ENCODE peak calls at places on chromosomes 2 and 18, in ten cellular contexts. One of them, this sample, is unnamed.

GRCh38 chr2:74583504-74583903 is 29.0 kb downstream of the DOK1 start:
- DNase-seq in heart right ventricle: no peak
- DNase-seq in WERI-Rb-1: no peak
- DNase-seq in endodermal cell: no peak
- DNase-seq in non-pigmented ciliary epithelial cell: no peak
- DNase-seq in activated CD8-positive, alpha-beta T cell treated with anti-CD3 and anti-CD28 coated beads for 36 hours: no peak
- DNase-seq in DMS153: no peak
- DNase-seq in MV-4-11: no peak
- DNase-seq in iris pigment epithelial cell: peak; percentile 60
- DNase-seq in stimulated activated CD8-positive, alpha-beta memory T cell treated with anti-CD3 and anti-CD28 coated beads, Interleukin-12 subunit alpha, Interleukin-12 subunit beta, amount 100 ng/mL, for 1 hour: no peak
- DNase-seq in this sample: peak; percentile 55

GRCh38 chr2:86477349-86477748 is 36.2 kb downstream of the KDM3A start:
- DNase-seq in heart right ventricle: no peak
- DNase-seq in WERI-Rb-1: no peak
- DNase-seq in endodermal cell: no peak
- DNase-seq in non-pigmented ciliary epithelial cell: peak; percentile 15
- DNase-seq in activated CD8-positive, alpha-beta T cell treated with anti-CD3 and anti-CD28 coated beads for 36 hours: no peak
- DNase-seq in DMS153: no peak
- DNase-seq in MV-4-11: no peak
- DNase-seq in iris pigment epithelial cell: peak; percentile 59
- DNase-seq in stimulated activated CD8-positive, alpha-beta memory T cell treated with anti-CD3 and anti-CD28 coated beads, Interleukin-12 subunit alpha, Interleukin-12 subunit beta, amount 100 ng/mL, for 1 hour: no peak
- DNase-seq in this sample: no peak

GRCh38 chr2:181683518-181684453 is 3.5 kb upstream of the NEUROD1 start:
- DNase-seq in heart right ventricle: no peak
- DNase-seq in WERI-Rb-1: peak; percentile 93
- DNase-seq in endodermal cell: peak; percentile 86
- DNase-seq in non-pigmented ciliary epithelial cell: no peak
- DNase-seq in activated CD8-positive, alpha-beta T cell treated with anti-CD3 and anti-CD28 coated beads for 36 hours: peak; percentile 28
- DNase-seq in DMS153: no peak
- DNase-seq in MV-4-11: peak; percentile 41
- DNase-seq in iris pigment epithelial cell: no peak
- DNase-seq in stimulated activated CD8-positive, alpha-beta memory T cell treated with anti-CD3 and anti-CD28 coated beads, Interleukin-12 subunit alpha, Interleukin-12 subunit beta, amount 100 ng/mL, for 1 hour: no peak
- DNase-seq in this sample: no peak

GRCh38 chr2:143000599-143000998 is 123.1 kb downstream of the KYNU start:
- DNase-seq in heart right ventricle: no peak
- DNase-seq in WERI-Rb-1: no peak
- DNase-seq in endodermal cell: no peak
- DNase-seq in non-pigmented ciliary epithelial cell: no peak
- DNase-seq in activated CD8-positive, alpha-beta T cell treated with anti-CD3 and anti-CD28 coated beads for 36 hours: no peak
- DNase-seq in DMS153: no peak
- DNase-seq in MV-4-11: no peak
- DNase-seq in iris pigment epithelial cell: no peak
- DNase-seq in stimulated activated CD8-positive, alpha-beta memory T cell treated with anti-CD3 and anti-CD28 coated beads, Interleukin-12 subunit alpha, Interleukin-12 subunit beta, amount 100 ng/mL, for 1 hour: no peak
- DNase-seq in this sample: no peak

GRCh38 chr2:197878792-197879191 is 74.4 kb downstream of the PLCL1 start:
- DNase-seq in heart right ventricle: no peak
- DNase-seq in WERI-Rb-1: no peak
- DNase-seq in endodermal cell: peak; percentile 53
- DNase-seq in non-pigmented ciliary epithelial cell: no peak
- DNase-seq in activated CD8-positive, alpha-beta T cell treated with anti-CD3 and anti-CD28 coated beads for 36 hours: no peak
- DNase-seq in DMS153: no peak
- DNase-seq in MV-4-11: no peak
- DNase-seq in iris pigment epithelial cell: no peak
- DNase-seq in stimulated activated CD8-positive, alpha-beta memory T cell treated with anti-CD3 and anti-CD28 coated beads, Interleukin-12 subunit alpha, Interleukin-12 subunit beta, amount 100 ng/mL, for 1 hour: no peak
- DNase-seq in this sample: no peak

GRCh38 chr2:120508581-120509041 is 162.7 kb downstream of the INHBB start:
- DNase-seq in heart right ventricle: no peak
- DNase-seq in WERI-Rb-1: no peak
- DNase-seq in endodermal cell: no peak
- DNase-seq in non-pigmented ciliary epithelial cell: no peak
- DNase-seq in activated CD8-positive, alpha-beta T cell treated with anti-CD3 and anti-CD28 coated beads for 36 hours: no peak
- DNase-seq in DMS153: no peak
- DNase-seq in MV-4-11: no peak
- DNase-seq in iris pigment epithelial cell: peak; percentile 46
- DNase-seq in stimulated activated CD8-positive, alpha-beta memory T cell treated with anti-CD3 and anti-CD28 coated beads, Interleukin-12 subunit alpha, Interleukin-12 subunit beta, amount 100 ng/mL, for 1 hour: no peak
- DNase-seq in this sample: peak; percentile 29

GRCh38 chr2:238120463-238121298 is 17.8 kb upstream of the KLHL30 start:
- DNase-seq in heart right ventricle: peak; percentile 23
- DNase-seq in WERI-Rb-1: no peak
- DNase-seq in endodermal cell: peak; percentile 85
- DNase-seq in non-pigmented ciliary epithelial cell: no peak
- DNase-seq in activated CD8-positive, alpha-beta T cell treated with anti-CD3 and anti-CD28 coated beads for 36 hours: no peak
- DNase-seq in DMS153: no peak
- DNase-seq in MV-4-11: no peak
- DNase-seq in iris pigment epithelial cell: no peak
- DNase-seq in stimulated activated CD8-positive, alpha-beta memory T cell treated with anti-CD3 and anti-CD28 coated beads, Interleukin-12 subunit alpha, Interleukin-12 subunit beta, amount 100 ng/mL, for 1 hour: no peak
- DNase-seq in this sample: no peak

GRCh38 chr18:45726603-45727002 is 2.6 kb downstream of the SLC14A1 start:
- DNase-seq in heart right ventricle: no peak
- DNase-seq in WERI-Rb-1: no peak
- DNase-seq in endodermal cell: no peak
- DNase-seq in non-pigmented ciliary epithelial cell: no peak
- DNase-seq in activated CD8-positive, alpha-beta T cell treated with anti-CD3 and anti-CD28 coated beads for 36 hours: no peak
- DNase-seq in DMS153: no peak
- DNase-seq in MV-4-11: no peak
- DNase-seq in iris pigment epithelial cell: peak; percentile 32
- DNase-seq in stimulated activated CD8-positive, alpha-beta memory T cell treated with anti-CD3 and anti-CD28 coated beads, Interleukin-12 subunit alpha, Interleukin-12 subunit beta, amount 100 ng/mL, for 1 hour: no peak
- DNase-seq in this sample: no peak

GRCh38 chr2:66985901-66986300 is 411.2 kb upstream of the ETAA1 start:
- DNase-seq in heart right ventricle: no peak
- DNase-seq in WERI-Rb-1: no peak
- DNase-seq in endodermal cell: no peak
- DNase-seq in non-pigmented ciliary epithelial cell: no peak
- DNase-seq in activated CD8-positive, alpha-beta T cell treated with anti-CD3 and anti-CD28 coated beads for 36 hours: no peak
- DNase-seq in DMS153: no peak
- DNase-seq in MV-4-11: no peak
- DNase-seq in iris pigment epithelial cell: peak; percentile 8
- DNase-seq in stimulated activated CD8-positive, alpha-beta memory T cell treated with anti-CD3 and anti-CD28 coated beads, Interleukin-12 subunit alpha, Interleukin-12 subunit beta, amount 100 ng/mL, for 1 hour: no peak
- DNase-seq in this sample: no peak

GRCh38 chr2:3102081-3102914 is 275.3 kb downstream of the EIPR1 start:
- DNase-seq in heart right ventricle: no peak
- DNase-seq in WERI-Rb-1: no peak
- DNase-seq in endodermal cell: no peak
- DNase-seq in non-pigmented ciliary epithelial cell: no peak
- DNase-seq in activated CD8-positive, alpha-beta T cell treated with anti-CD3 and anti-CD28 coated beads for 36 hours: no peak
- DNase-seq in DMS153: no peak
- DNase-seq in MV-4-11: no peak
- DNase-seq in iris pigment epithelial cell: no peak
- DNase-seq in stimulated activated CD8-positive, alpha-beta memory T cell treated with anti-CD3 and anti-CD28 coated beads, Interleukin-12 subunit alpha, Interleukin-12 subunit beta, amount 100 ng/mL, for 1 hour: no peak
- DNase-seq in this sample: no peak

GRCh38 chr2:98664323-98664722 is 55.9 kb downstream of the UNC50 start:
- DNase-seq in heart right ventricle: no peak
- DNase-seq in WERI-Rb-1: no peak
- DNase-seq in endodermal cell: no peak
- DNase-seq in non-pigmented ciliary epithelial cell: no peak
- DNase-seq in activated CD8-positive, alpha-beta T cell treated with anti-CD3 and anti-CD28 coated beads for 36 hours: peak; percentile 78
- DNase-seq in DMS153: no peak
- DNase-seq in MV-4-11: peak; percentile 60
- DNase-seq in iris pigment epithelial cell: peak; percentile 12
- DNase-seq in stimulated activated CD8-positive, alpha-beta memory T cell treated with anti-CD3 and anti-CD28 coated beads, Interleukin-12 subunit alpha, Interleukin-12 subunit beta, amount 100 ng/mL, for 1 hour: no peak
- DNase-seq in this sample: peak; percentile 81

GRCh38 chr2:235468978-235469694 is 24.7 kb upstream of the AGAP1 start:
- DNase-seq in heart right ventricle: no peak
- DNase-seq in WERI-Rb-1: no peak
- DNase-seq in endodermal cell: peak; percentile 53
- DNase-seq in non-pigmented ciliary epithelial cell: peak; percentile 57
- DNase-seq in activated CD8-positive, alpha-beta T cell treated with anti-CD3 and anti-CD28 coated beads for 36 hours: no peak
- DNase-seq in DMS153: peak; percentile 67
- DNase-seq in MV-4-11: no peak
- DNase-seq in iris pigment epithelial cell: peak; percentile 93
- DNase-seq in stimulated activated CD8-positive, alpha-beta memory T cell treated with anti-CD3 and anti-CD28 coated beads, Interleukin-12 subunit alpha, Interleukin-12 subunit beta, amount 100 ng/mL, for 1 hour: no peak
- DNase-seq in this sample: peak; percentile 95

GRCh38 chr2:74498500-74499268 is 719 bp downstream of the LBX2 start:
- DNase-seq in heart right ventricle: no peak
- DNase-seq in WERI-Rb-1: no peak
- DNase-seq in endodermal cell: no peak
- DNase-seq in non-pigmented ciliary epithelial cell: no peak
- DNase-seq in activated CD8-positive, alpha-beta T cell treated with anti-CD3 and anti-CD28 coated beads for 36 hours: peak; percentile 59
- DNase-seq in DMS153: no peak
- DNase-seq in MV-4-11: peak; percentile 54
- DNase-seq in iris pigment epithelial cell: peak; percentile 29
- DNase-seq in stimulated activated CD8-positive, alpha-beta memory T cell treated with anti-CD3 and anti-CD28 coated beads, Interleukin-12 subunit alpha, Interleukin-12 subunit beta, amount 100 ng/mL, for 1 hour: no peak
- DNase-seq in this sample: peak; percentile 58

GRCh38 chr2:168084267-168084781 is 163.1 kb downstream of the STK39 start:
- DNase-seq in heart right ventricle: no peak
- DNase-seq in WERI-Rb-1: peak; percentile 26
- DNase-seq in endodermal cell: no peak
- DNase-seq in non-pigmented ciliary epithelial cell: no peak
- DNase-seq in activated CD8-positive, alpha-beta T cell treated with anti-CD3 and anti-CD28 coated beads for 36 hours: no peak
- DNase-seq in DMS153: no peak
- DNase-seq in MV-4-11: no peak
- DNase-seq in iris pigment epithelial cell: no peak
- DNase-seq in stimulated activated CD8-positive, alpha-beta memory T cell treated with anti-CD3 and anti-CD28 coated beads, Interleukin-12 subunit alpha, Interleukin-12 subunit beta, amount 100 ng/mL, for 1 hour: no peak
- DNase-seq in this sample: no peak

GRCh38 chr2:708667-709066 is 31.5 kb upstream of the TMEM18 start:
- DNase-seq in heart right ventricle: no peak
- DNase-seq in WERI-Rb-1: no peak
- DNase-seq in endodermal cell: no peak
- DNase-seq in non-pigmented ciliary epithelial cell: no peak
- DNase-seq in activated CD8-positive, alpha-beta T cell treated with anti-CD3 and anti-CD28 coated beads for 36 hours: no peak
- DNase-seq in DMS153: no peak
- DNase-seq in MV-4-11: no peak
- DNase-seq in iris pigment epithelial cell: no peak
- DNase-seq in stimulated activated CD8-positive, alpha-beta memory T cell treated with anti-CD3 and anti-CD28 coated beads, Interleukin-12 subunit alpha, Interleukin-12 subunit beta, amount 100 ng/mL, for 1 hour: no peak
- DNase-seq in this sample: no peak

GRCh38 chr2:37555457-37555856 is 116.0 kb downstream of the CDC42EP3 start:
- DNase-seq in heart right ventricle: peak; percentile 13
- DNase-seq in WERI-Rb-1: no peak
- DNase-seq in endodermal cell: no peak
- DNase-seq in non-pigmented ciliary epithelial cell: no peak
- DNase-seq in activated CD8-positive, alpha-beta T cell treated with anti-CD3 and anti-CD28 coated beads for 36 hours: peak; percentile 41
- DNase-seq in DMS153: no peak
- DNase-seq in MV-4-11: peak; percentile 90
- DNase-seq in iris pigment epithelial cell: no peak
- DNase-seq in stimulated activated CD8-positive, alpha-beta memory T cell treated with anti-CD3 and anti-CD28 coated beads, Interleukin-12 subunit alpha, Interleukin-12 subunit beta, amount 100 ng/mL, for 1 hour: no peak
- DNase-seq in this sample: no peak

GRCh38 chr2:20823917-20824316 is 1.0 kb upstream of the LDAH start:
- DNase-seq in heart right ventricle: no peak
- DNase-seq in WERI-Rb-1: no peak
- DNase-seq in endodermal cell: no peak
- DNase-seq in non-pigmented ciliary epithelial cell: no peak
- DNase-seq in activated CD8-positive, alpha-beta T cell treated with anti-CD3 and anti-CD28 coated beads for 36 hours: no peak
- DNase-seq in DMS153: no peak
- DNase-seq in MV-4-11: no peak
- DNase-seq in iris pigment epithelial cell: no peak
- DNase-seq in stimulated activated CD8-positive, alpha-beta memory T cell treated with anti-CD3 and anti-CD28 coated beads, Interleukin-12 subunit alpha, Interleukin-12 subunit beta, amount 100 ng/mL, for 1 hour: no peak
- DNase-seq in this sample: peak; percentile 60

GRCh38 chr2:104945866-104946265 is 92.0 kb downstream of the POU3F3 start:
- DNase-seq in heart right ventricle: no peak
- DNase-seq in WERI-Rb-1: no peak
- DNase-seq in endodermal cell: no peak
- DNase-seq in non-pigmented ciliary epithelial cell: no peak
- DNase-seq in activated CD8-positive, alpha-beta T cell treated with anti-CD3 and anti-CD28 coated beads for 36 hours: no peak
- DNase-seq in DMS153: no peak
- DNase-seq in MV-4-11: no peak
- DNase-seq in iris pigment epithelial cell: no peak
- DNase-seq in stimulated activated CD8-positive, alpha-beta memory T cell treated with anti-CD3 and anti-CD28 coated beads, Interleukin-12 subunit alpha, Interleukin-12 subunit beta, amount 100 ng/mL, for 1 hour: no peak
- DNase-seq in this sample: peak; percentile 28

GRCh38 chr2:233477548-233478433 is 88.8 kb downstream of the USP40 start:
- DNase-seq in heart right ventricle: no peak
- DNase-seq in WERI-Rb-1: no peak
- DNase-seq in endodermal cell: no peak
- DNase-seq in non-pigmented ciliary epithelial cell: no peak
- DNase-seq in activated CD8-positive, alpha-beta T cell treated with anti-CD3 and anti-CD28 coated beads for 36 hours: no peak
- DNase-seq in DMS153: no peak
- DNase-seq in MV-4-11: no peak
- DNase-seq in iris pigment epithelial cell: no peak
- DNase-seq in stimulated activated CD8-positive, alpha-beta memory T cell treated with anti-CD3 and anti-CD28 coated beads, Interleukin-12 subunit alpha, Interleukin-12 subunit beta, amount 100 ng/mL, for 1 hour: no peak
- DNase-seq in this sample: no peak